ENCODE peak calls at places on chromosome 10, in eight cellular contexts. F, X, P, D, H, E, J and S are unnamed samples.
A peak's percentile ranks its signal among the peaks of the same experiment; 100 is the strongest.

GRCh38 chr10:70169011-70169410 is 1.3 kb downstream of the SAR1A start:
- DNase-seq in F (no peak), X (no peak), P (no peak), D (no peak), H (no peak), E (no peak), J (no peak), S (no peak)

GRCh38 chr10:72175166-72175565 is 40.6 kb upstream of the ANAPC16 start:
- DNase-seq in F (no peak), X (no peak), P (no peak), D (no peak), H (no peak), E (no peak), J (no peak), S (no peak)

GRCh38 chr10:42875792-42876191 is 93.2 kb downstream of the BMS1 start:
- DNase-seq in F (no peak), X (no peak), P (no peak), D (no peak), H (no peak), E (no peak), J (no peak), S (no peak)

GRCh38 chr10:75344170-75344569 is 57.4 kb downstream of the ZNF503 start:
- DNase-seq in F (no peak), X (no peak), P (no peak), D (no peak), H (no peak), E (no peak), J (no peak), S (no peak)

GRCh38 chr10:28479366-28479765 is 53.6 kb upstream of the WAC start:
- DNase-seq in F (no peak), X (no peak), P (no peak), D (no peak), H (no peak), E (no peak), J (no peak), S (no peak)

GRCh38 chr10:93749218-93749799 is 8.4 kb upstream of the LGI1 start:
- DNase-seq in F (no peak), X (no peak), P (peak; percentile 60), D (no peak), H (no peak), E (no peak), J (peak; percentile 1), S (no peak)

GRCh38 chr10:61907011-61907410 is 5.5 kb downstream of the ARID5B start:
- DNase-seq in F (no peak), X (no peak), P (no peak), D (no peak), H (no peak), E (no peak), J (no peak), S (no peak)

GRCh38 chr10:93274419-93274818 is 200.7 kb downstream of the CYP26A1 start:
- DNase-seq in F (no peak), X (no peak), P (no peak), D (no peak), H (no peak), E (no peak), J (no peak), S (no peak)

GRCh38 chr10:121823993-121824463 is 103.8 kb downstream of the ATE1 start:
- DNase-seq in F (no peak), X (peak; percentile 11), P (peak; percentile 53), D (no peak), H (peak; percentile 38), E (peak; percentile 14), J (peak; percentile 19), S (no peak)

GRCh38 chr10:114044251-114045070 is 795 bp downstream of the ADRB1 start:
- DNase-seq in F (peak; percentile 14), X (no peak), P (peak; percentile 19), D (no peak), H (no peak), E (no peak), J (no peak), S (no peak)

GRCh38 chr10:132498562-132499366 is 38.8 kb upstream of the INPP5A start:
- DNase-seq in F (no peak), X (no peak), P (no peak), D (no peak), H (no peak), E (no peak), J (no peak), S (no peak)

GRCh38 chr10:113108180-113108835 is 158.3 kb downstream of the TCF7L2 start:
- DNase-seq in F (peak; percentile 54), X (no peak), P (peak; percentile 83), D (peak; percentile 18), H (no peak), E (no peak), J (peak; percentile 6), S (no peak)

GRCh38 chr10:29703276-29703675 is 68.5 kb upstream of the SVIL start:
- DNase-seq in F (no peak), X (no peak), P (no peak), D (no peak), H (no peak), E (no peak), J (peak; percentile 79), S (no peak)

GRCh38 chr10:5971886-5972285 is 5.5 kb downstream of the IL15RA start:
- DNase-seq in F (no peak), X (no peak), P (no peak), D (no peak), H (no peak), E (no peak), J (no peak), S (no peak)

GRCh38 chr10:29465384-29465783 is 169.4 kb downstream of the SVIL start:
- DNase-seq in F (no peak), X (no peak), P (peak; percentile 19), D (no peak), H (no peak), E (no peak), J (no peak), S (no peak)

GRCh38 chr10:25815999-25816768 is 117.8 kb upstream of the MYO3A start:
- DNase-seq in F (no peak), X (peak; percentile 37), P (no peak), D (no peak), H (no peak), E (no peak), J (no peak), S (no peak)

GRCh38 chr10:7301039-7301768 is 109.6 kb downstream of the SFMBT2 start:
- DNase-seq in F (no peak), X (no peak), P (peak; percentile 70), D (no peak), H (peak; percentile 9), E (no peak), J (no peak), S (no peak)

GRCh38 chr10:132272061-132272766 is 35.5 kb downstream of the STK32C start:
- DNase-seq in F (no peak), X (peak; percentile 19), P (no peak), D (no peak), H (no peak), E (peak; percentile 38), J (no peak), S (no peak)

GRCh38 chr10:132746801-132747625 is 38.9 kb downstream of the NKX6-2 start:
- DNase-seq in F (no peak), X (no peak), P (peak; percentile 65), D (no peak), H (peak; percentile 42), E (no peak), J (peak; percentile 35), S (no peak)

GRCh38 chr10:85832988-85833387 is 533.6 kb downstream of the GRID1 start:
- DNase-seq in F (no peak), X (no peak), P (no peak), D (no peak), H (no peak), E (no peak), J (no peak), S (no peak)

GRCh38 chr10:22505923-22506685 is 160.8 kb downstream of the SPAG6 start:
- DNase-seq in F (peak; percentile 47), X (no peak), P (no peak), D (no peak), H (no peak), E (peak; percentile 23), J (peak; percentile 2), S (no peak)

GRCh38 chr10:27230022-27230421 is 10.6 kb downstream of the ACBD5 start:
- DNase-seq in F (no peak), X (no peak), P (no peak), D (no peak), H (no peak), E (no peak), J (no peak), S (no peak)

GRCh38 chr10:29962451-29962850 is 96.9 kb downstream of the JCAD start:
- DNase-seq in F (no peak), X (no peak), P (no peak), D (no peak), H (no peak), E (no peak), J (no peak), S (no peak)